ENCODE peak calls at places on chromosomes 6 and 20, in eight cellular contexts. B is CD8-positive, alpha-beta T cell; Y is BJ; L is cardiac fibroblast; F is PC-3; N is fibroblast of pulmonary artery; O is WERI-Rb-1; C is psoas muscle. S is an unnamed sample.

GRCh38 chr6:148980234-148980633 is 233.4 kb downstream of the UST start:
- DNase-seq in B (no peak), Y (no peak), L (no peak), F (no peak), N (peak; percentile 12), O (no peak), C (no peak), S (no peak)

GRCh38 chr6:89467437-89467836 is 34.5 kb downstream of the ANKRD6 start:
- DNase-seq in B (no peak), Y (no peak), L (no peak), F (no peak), N (no peak), O (no peak), C (no peak), S (no peak)

GRCh38 chr6:34556493-34556892 is 364 bp upstream of the SPDEF start:
- DNase-seq in B (no peak), Y (no peak), L (no peak), F (no peak), N (no peak), O (no peak), C (no peak), S (no peak)

GRCh38 chr20:25014816-25015215 is 22.3 kb upstream of the APMAP start:
- DNase-seq in B (no peak), Y (no peak), L (no peak), F (no peak), N (no peak), O (no peak), C (no peak), S (no peak)

GRCh38 chr6:32837651-32838113 is 857 bp downstream of the TAP2 start:
- DNase-seq in B (no peak), Y (no peak), L (peak; percentile 25), F (peak; percentile 55), N (no peak), O (no peak), C (no peak), S (peak; percentile 25)

GRCh38 chr20:32490942-32491763 is 94.0 kb downstream of the NOL4L start:
- DNase-seq in B (no peak), Y (no peak), L (no peak), F (no peak), N (no peak), O (no peak), C (peak; percentile 15), S (no peak)

GRCh38 chr6:35370799-35371493 is 28.6 kb downstream of the PPARD start:
- DNase-seq in B (no peak), Y (no peak), L (peak; percentile 85), F (no peak), N (no peak), O (no peak), C (no peak), S (peak; percentile 76)

GRCh38 chr20:198225-198624 is 8.7 kb upstream of the DEFB128 start:
- DNase-seq in B (no peak), Y (no peak), L (no peak), F (no peak), N (no peak), O (no peak), C (no peak), S (no peak)

GRCh38 chr6:130742282-130742681 is 84.9 kb upstream of the SMLR1 start:
- DNase-seq in B (no peak), Y (no peak), L (peak; percentile 15), F (no peak), N (no peak), O (no peak), C (no peak), S (no peak)

GRCh38 chr6:55399331-55399730 is 72.1 kb downstream of the GFRAL start:
- DNase-seq in B (no peak), Y (no peak), L (peak; percentile 10), F (no peak), N (peak; percentile 27), O (no peak), C (no peak), S (peak; percentile 3)

GRCh38 chr20:5797843-5798462 is 47.8 kb downstream of the SHLD1 start:
- DNase-seq in B (no peak), Y (no peak), L (no peak), F (no peak), N (no peak), O (no peak), C (no peak), S (no peak)

GRCh38 chr6:46437671-46438221 is 53.5 kb downstream of the RCAN2 start:
- DNase-seq in B (no peak), Y (peak; percentile 63), L (peak; percentile 54), F (no peak), N (no peak), O (no peak), C (no peak), S (peak; percentile 56)

GRCh38 chr6:70151616-70152015 is 151.3 kb downstream of the COL9A1 start:
- DNase-seq in B (no peak), Y (no peak), L (peak; percentile 38), F (no peak), N (no peak), O (peak; percentile 32), C (no peak), S (no peak)

GRCh38 chr6:91132461-91132860 is 545.6 kb upstream of the MAP3K7 start:
- DNase-seq in B (no peak), Y (no peak), L (no peak), F (peak; percentile 18), N (peak; percentile 4), O (no peak), C (no peak), S (no peak)

GRCh38 chr6:160275511-160276003 is 16.9 kb upstream of the SLC22A2 start:
- DNase-seq in B (no peak), Y (no peak), L (no peak), F (no peak), N (no peak), O (no peak), C (peak; percentile 93), S (no peak)

GRCh38 chr6:22621701-22622100 is 52.3 kb downstream of the HDGFL1 start:
- DNase-seq in B (no peak), Y (no peak), L (no peak), F (no peak), N (no peak), O (no peak), C (no peak), S (no peak)

GRCh38 chr6:74068945-74069570 is 373.1 kb downstream of the CD109 start:
- DNase-seq in B (no peak), Y (peak; percentile 46), L (peak; percentile 48), F (peak; percentile 26), N (peak; percentile 53), O (no peak), C (no peak), S (peak; percentile 91)

GRCh38 chr6:45148278-45148677 is 179.9 kb upstream of the RUNX2 start:
- DNase-seq in B (no peak), Y (no peak), L (peak; percentile 73), F (no peak), N (peak; percentile 8), O (no peak), C (no peak), S (peak; percentile 60)

GRCh38 chr6:128822271-128822670 is 60.7 kb upstream of the LAMA2 start:
- DNase-seq in B (no peak), Y (no peak), L (peak; percentile 22), F (no peak), N (peak; percentile 26), O (no peak), C (no peak), S (peak; percentile 25)

GRCh38 chr6:107488875-107489635 is 862 bp upstream of the SOBP start:
- DNase-seq in B (no peak), Y (no peak), L (peak; percentile 33), F (no peak), N (peak; percentile 23), O (peak; percentile 44), C (peak; percentile 69), S (peak; percentile 20)

GRCh38 chr6:14282326-14282725 is 164.8 kb downstream of the CD83 start:
- DNase-seq in B (no peak), Y (no peak), L (no peak), F (no peak), N (no peak), O (peak; percentile 74), C (no peak), S (no peak)

GRCh38 chr6:14281831-14282230 is 164.3 kb downstream of the CD83 start:
- DNase-seq in B (no peak), Y (no peak), L (no peak), F (no peak), N (no peak), O (peak; percentile 79), C (no peak), S (no peak)

GRCh38 chr6:14284969-14285368 is 167.4 kb downstream of the CD83 start:
- DNase-seq in B (no peak), Y (no peak), L (no peak), F (no peak), N (no peak), O (no peak), C (no peak), S (no peak)

GRCh38 chr6:14282854-14283505 is 165.4 kb downstream of the CD83 start:
- DNase-seq in B (no peak), Y (no peak), L (no peak), F (no peak), N (no peak), O (no peak), C (no peak), S (no peak)

DNA sequence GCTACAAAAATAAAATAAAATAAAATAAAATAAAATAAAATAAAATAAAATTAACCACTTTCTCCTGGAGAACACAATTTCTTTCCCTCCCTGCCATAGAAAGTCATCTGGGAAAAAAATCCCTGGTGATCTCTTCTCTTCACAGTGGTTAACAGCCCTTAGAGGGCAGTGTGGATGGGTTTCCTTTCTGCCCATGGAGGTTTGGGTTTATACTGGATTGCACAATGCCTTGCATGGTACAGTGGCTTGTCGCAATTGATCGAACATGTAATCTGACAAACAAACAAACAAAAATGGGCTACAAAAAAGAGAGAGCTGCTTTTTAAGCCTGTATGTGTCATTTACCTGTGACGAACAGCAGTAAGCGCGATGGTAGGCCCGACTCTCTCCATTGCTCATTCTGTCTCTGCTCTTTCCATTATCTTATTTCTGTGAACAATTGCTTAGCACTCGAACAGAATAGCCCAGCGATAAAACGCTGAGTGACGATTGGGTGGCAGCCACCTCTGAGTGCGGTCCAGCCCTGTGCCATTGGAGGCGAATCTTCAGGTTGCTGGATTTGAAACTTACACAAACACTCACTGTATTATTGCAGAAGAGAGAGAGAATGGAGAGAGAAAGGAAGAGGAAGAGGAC is 166.1 kb downstream of the CD83 start:
- DNase-seq in B (no peak), Y (no peak), L (peak; percentile 32), F (no peak), N (peak; percentile 28), O (peak; percentile 62), C (no peak), S (peak; percentile 30)
- TF ChIP-seq CTCF in B (no peak), Y (no peak), L (no peak), F (peak; percentile 24), N (no peak), O (peak; percentile 68), C (no peak), S (peak; percentile 17)

GRCh38 chr6:37125779-37126553 is 44.0 kb upstream of the PIM1 start:
- DNase-seq in B (no peak), Y (no peak), L (no peak), F (no peak), N (no peak), O (peak; percentile 82), C (no peak), S (no peak)
- H3K4me3 ChIP-seq in B (no peak overlapping the region), Y (no peak overlapping the region), L (no peak overlapping the region), F (no peak overlapping the region), N (no peak overlapping the region), O (peak overlapping the region; percentile 36), C (no peak overlapping the region), S (no peak overlapping the region)

GRCh38 chr6:161429921-161430490 is 156.1 kb upstream of the AGPAT4 start:
- DNase-seq in B (no peak), Y (no peak), L (peak; percentile 54), F (peak; percentile 36), N (peak; percentile 43), O (no peak), C (no peak), S (peak; percentile 45)
- TF ChIP-seq CTCF in B (no peak), Y (peak; percentile 31), L (peak; percentile 44), F (peak; percentile 49), N (peak; percentile 37), O (no peak), C (peak; percentile 29), S (peak; percentile 37)

GRCh38 chr6:27126046-27126814 is 121.3 kb upstream of the PRSS16 start:
- DNase-seq in B (no peak), Y (no peak), L (no peak), F (no peak), N (no peak), O (no peak), C (no peak), S (no peak)
- H3K4me3 ChIP-seq in B (peak overlapping the region; percentile 24), Y (no peak overlapping the region), L (no peak overlapping the region), F (peak overlapping the region; percentile 59), N (no peak overlapping the region), O (no peak overlapping the region), C (peak overlapping the region; percentile 57), S (no peak overlapping the region)

S was measured in fibroblast of mammary gland.